ENCODE peak calls at places on chromosome 13, in eight cellular contexts. E, V, N, K, H, L, Q and B are unnamed samples.

GRCh38 chr13:45051315-45051714 is 62.0 kb downstream of the GPALPP1 start:
- DNase-seq in K (no peak), H (no peak), E (no peak), Q (no peak), V (no peak), L (no peak), N (no peak), B (no peak)

GRCh38 chr13:41970918-41971317 is 10.0 kb upstream of the VWA8 start:
- DNase-seq in H (no peak), N (no peak), Q (no peak), K (no peak), E (no peak), V (no peak), L (no peak), B (no peak)

GRCh38 chr13:29956771-29957170 is 106.4 kb upstream of the UBL3 start:
- DNase-seq in Q (no peak), N (no peak), E (no peak), V (no peak), K (no peak), L (no peak), H (no peak), B (no peak)

GRCh38 chr13:82560889-82561288 is 1321.4 kb downstream of the SLITRK1 start:
- DNase-seq in E (no peak), H (no peak), N (no peak), Q (no peak), K (no peak), V (no peak), L (no peak), B (no peak)

GRCh38 chr13:30870049-30870884 is 35.8 kb upstream of the MEDAG start:
- DNase-seq in K (peak), Q (peak), H (peak), N (peak), E (peak), V (peak), L (peak), B (peak)

GRCh38 chr13:27792393-27793218 is at the start of gene GSX1:
- DNase-seq in E (peak), V (peak), Q (no peak), L (peak), K (no peak), H (peak), N (peak), B (peak)

GRCh38 chr13:76516013-76516412 is 370.2 kb downstream of the KCTD12 start:
- DNase-seq in K (peak), H (no peak), V (peak), Q (no peak), N (no peak), E (peak), L (no peak), B (peak)

GRCh38 chr13:112247471-112248405 is 128.4 kb upstream of the SPACA7 start:
- DNase-seq in E (no peak), H (no peak), K (no peak), Q (no peak), N (no peak), V (no peak), L (no peak), B (no peak)

GRCh38 chr13:51913421-51914136 is 51.8 kb downstream of the CCDC70 start:
- DNase-seq in Q (peak), L (no peak), N (no peak), H (no peak), E (no peak), V (no peak), K (no peak), B (no peak)

GRCh38 chr13:25190256-25190655 is 18.2 kb upstream of the AMER2 start:
- DNase-seq in H (no peak), E (no peak), Q (no peak), V (no peak), N (no peak), L (peak), K (no peak), B (no peak)

GRCh38 chr13:87123987-87124784 is 547.0 kb upstream of the SLITRK5 start:
- DNase-seq in V (peak), E (peak), K (peak), N (peak), L (no peak), H (peak), Q (no peak), B (peak)

GRCh38 chr13:113123226-113124150 is 889 bp downstream of the F10 start:
- DNase-seq in L (peak), E (no peak), K (no peak), N (no peak), H (no peak), Q (no peak), V (no peak), B (no peak)

GRCh38 chr13:110965038-110965754 is 50.3 kb upstream of the ANKRD10 start:
- DNase-seq in Q (no peak), H (peak), N (no peak), E (peak), L (no peak), K (peak), V (peak), B (peak)

GRCh38 chr13:103164239-103164638 is 98.0 kb upstream of the SLC10A2 start:
- DNase-seq in Q (no peak), K (no peak), N (no peak), V (peak), H (no peak), E (no peak), L (no peak), B (no peak)

GRCh38 chr13:94267581-94267980 is 211.9 kb downstream of the DCT start:
- DNase-seq in L (no peak), V (no peak), E (no peak), N (no peak), H (no peak), K (no peak), Q (no peak), B (no peak)

DNA sequence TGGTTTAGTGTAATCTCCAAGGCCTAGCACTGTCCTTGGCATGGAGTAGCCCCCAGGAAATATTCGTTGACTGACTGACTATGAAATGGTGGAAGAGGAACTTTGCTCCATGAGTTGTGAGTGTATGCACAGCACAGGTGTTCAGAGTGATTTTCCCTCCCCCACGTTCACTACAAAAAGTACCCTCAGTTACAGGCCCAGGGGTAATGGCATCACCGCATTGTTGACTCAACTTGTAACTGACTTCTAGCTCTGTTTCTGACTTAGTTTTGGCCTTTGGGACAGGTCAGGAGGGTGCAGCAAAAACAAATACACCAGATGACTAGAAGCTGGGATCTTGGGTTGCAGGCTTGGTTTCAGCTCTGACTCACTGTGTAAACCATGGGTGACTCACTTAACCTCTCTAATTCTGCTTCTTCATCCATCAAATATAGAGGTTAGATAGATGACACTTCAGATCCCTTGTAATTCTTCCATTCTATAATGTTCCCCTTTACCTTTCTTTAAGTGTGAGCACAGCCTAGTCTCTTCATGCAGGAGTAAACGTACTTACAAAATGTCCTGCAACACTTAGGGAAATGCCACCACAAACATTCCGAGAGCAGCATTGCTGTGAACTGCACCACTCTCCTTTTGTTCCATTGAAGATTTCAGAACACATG is 229.8 kb downstream of the KCNRG start:
- DNase-seq in E (peak), H (peak), N (no peak), V (peak), Q (peak), K (peak), L (no peak), B (peak)
- TF ChIP-seq CTCF in E (no peak), H (no peak), N (no peak), V (no peak), Q (no peak), K (no peak), L (no peak), B (no peak)

GRCh38 chr13:70795484-70795883 is 687.2 kb upstream of the KLHL1 start:
- DNase-seq in H (no peak), V (no peak), K (no peak), L (no peak), E (no peak), Q (no peak), N (no peak), B (no peak)

DNA sequence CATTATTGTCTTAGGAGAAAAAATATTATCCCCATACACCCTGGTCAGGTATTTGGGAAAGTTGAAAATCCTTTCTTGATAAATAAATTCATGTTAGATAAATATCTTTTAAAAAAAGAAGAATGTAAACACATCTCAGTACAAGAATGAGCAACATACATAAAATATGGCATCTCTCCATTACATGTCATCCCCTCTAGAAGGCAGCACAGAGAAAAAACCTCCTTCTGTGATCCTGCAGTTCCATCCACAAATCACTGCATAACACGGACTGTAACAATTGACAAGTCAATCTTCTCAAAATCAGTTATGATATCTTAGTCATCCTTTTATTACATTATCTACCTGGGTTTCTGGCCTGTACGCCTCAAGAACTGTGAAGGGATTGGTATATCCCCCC is 683.9 kb upstream of the KLHL1 start:
- DNase-seq in E (no peak), L (no peak), Q (no peak), H (peak), V (no peak), K (no peak), N (no peak), B (no peak)
- TF ChIP-seq CTCF in E (no peak), L (no peak), Q (peak), H (no peak), V (peak), K (no peak), N (no peak), B (no peak)

GRCh38 chr13:92530364-92530763 is 696.2 kb upstream of the GPC6 start:
- DNase-seq in V (peak), H (no peak), K (no peak), Q (no peak), E (peak), N (no peak), L (no peak), B (no peak)
- TF ChIP-seq CTCF in V (peak), H (no peak), K (peak), Q (no peak), E (no peak), N (no peak), L (no peak), B (peak)

GRCh38 chr13:95485045-95485517 is 67.4 kb upstream of the CLDN10 start:
- DNase-seq in E (peak), K (peak), Q (no peak), V (peak), H (peak), L (no peak), N (no peak), B (peak)
- TF ChIP-seq CTCF in E (no peak), K (no peak), Q (no peak), V (no peak), H (no peak), L (no peak), N (no peak), B (no peak)

DNA sequence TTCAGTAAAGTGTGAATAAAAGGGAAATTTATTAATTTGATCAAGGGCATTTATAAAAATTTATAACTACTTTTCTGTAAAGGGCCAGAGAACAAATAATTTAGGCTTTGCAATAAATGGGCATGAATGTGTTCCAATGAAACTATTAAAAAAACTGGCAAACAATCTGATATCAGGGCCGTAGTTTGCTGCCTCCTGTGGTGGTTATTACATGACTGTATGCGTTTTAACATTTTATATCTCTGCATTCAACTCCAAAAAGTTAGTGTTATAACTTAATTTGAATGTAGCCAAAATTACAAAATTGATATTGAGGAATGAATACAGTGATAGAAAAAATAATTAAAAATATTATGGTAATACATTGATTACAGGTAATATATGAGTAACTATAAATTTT is 80.5 kb upstream of the POSTN start:
- DNase-seq in H (no peak), E (no peak), K (no peak), Q (no peak), N (no peak), L (no peak), V (no peak), B (no peak)
- TF ChIP-seq CTCF in H (no peak), E (peak), K (peak), Q (peak), N (no peak), L (no peak), V (no peak), B (peak)

DNA sequence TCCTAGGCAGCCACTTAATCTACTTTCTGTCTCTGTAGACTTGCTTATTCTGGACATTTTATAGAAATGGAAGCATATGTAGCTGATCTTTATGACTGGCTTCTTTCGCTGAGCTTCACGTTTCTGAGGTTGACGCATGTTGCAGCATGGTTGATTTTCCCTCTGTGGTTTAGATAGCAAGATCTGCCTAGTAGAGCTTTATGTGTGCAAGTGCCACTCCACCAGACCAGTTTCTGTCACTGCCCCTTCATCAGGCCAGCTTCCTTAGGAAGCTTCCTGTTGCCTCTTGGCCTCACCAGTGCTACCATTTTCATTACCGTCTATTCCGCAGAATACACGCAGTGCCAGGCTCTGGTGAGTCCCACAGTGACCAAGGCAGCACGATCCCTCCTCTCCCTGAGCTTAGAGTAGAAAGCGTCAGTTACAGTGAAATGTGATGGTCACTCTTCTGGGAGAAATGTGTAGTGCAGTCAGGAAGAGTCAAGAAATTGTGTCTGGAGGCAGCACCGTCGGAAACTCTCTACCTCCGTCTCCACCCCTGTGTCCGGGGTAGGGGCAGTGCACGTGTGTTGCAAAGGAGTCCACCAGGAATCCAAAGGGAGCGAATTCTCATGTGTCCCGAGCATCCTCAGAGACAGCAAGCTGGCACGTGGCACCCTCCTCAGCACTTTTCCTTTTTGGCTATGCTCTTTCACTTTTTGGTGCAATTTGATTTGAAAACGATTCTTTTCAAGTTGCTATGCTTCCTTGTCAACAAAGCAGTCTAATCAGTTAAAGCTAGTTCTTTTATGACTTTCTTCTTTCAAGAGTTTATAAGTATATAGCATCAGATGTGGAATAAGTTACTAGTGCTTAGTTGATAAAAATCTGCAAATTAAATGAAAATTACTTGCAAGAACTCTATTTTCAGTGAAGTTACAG is 45.4 kb upstream of the GPR183 start:
- DNase-seq in N (no peak), H (no peak), E (no peak), K (no peak), V (no peak), Q (no peak), L (no peak), B (no peak)
- TF ChIP-seq CTCF in N (no peak), H (no peak), E (no peak), K (no peak), V (no peak), Q (no peak), L (no peak), B (no peak)